ENCODE peak calls at places on chromosomes 16 and 17, in five cellular contexts. One of them, this sample, is unnamed.

GRCh38 chr16:3022697-3023414 is 886 bp downstream of the HCFC1R1 start:
- DNase-seq in SK-N-SH: no peak
- DNase-seq in PC-9: no peak
- DNase-seq in psoas muscle: peak; percentile 74
- DNase-seq in WERI-Rb-1: no peak
- DNase-seq in this sample: peak; percentile 52

GRCh38 chr17:16908282-16908681 is 63.6 kb downstream of the TNFRSF13B start:
- DNase-seq in SK-N-SH: no peak
- DNase-seq in PC-9: no peak
- DNase-seq in psoas muscle: no peak
- DNase-seq in WERI-Rb-1: no peak
- DNase-seq in this sample: no peak

GRCh38 chr17:2123467-2124251 is 68.8 kb downstream of the HIC1 start:
- DNase-seq in SK-N-SH: no peak
- DNase-seq in PC-9: peak; percentile 11
- DNase-seq in psoas muscle: no peak
- DNase-seq in WERI-Rb-1: no peak
- DNase-seq in this sample: no peak

GRCh38 chr16:11295672-11296071 is 14.5 kb upstream of the PRM1 start:
- DNase-seq in SK-N-SH: no peak
- DNase-seq in PC-9: no peak
- DNase-seq in psoas muscle: no peak
- DNase-seq in WERI-Rb-1: no peak
- DNase-seq in this sample: no peak

GRCh38 chr17:19940722-19941464 is 36.7 kb downstream of the AKAP10 start:
- DNase-seq in SK-N-SH: no peak
- DNase-seq in PC-9: peak; percentile 29
- DNase-seq in psoas muscle: no peak
- DNase-seq in WERI-Rb-1: no peak
- DNase-seq in this sample: no peak

GRCh38 chr17:61305024-61305423 is 94.6 kb upstream of the TBX2 start:
- DNase-seq in SK-N-SH: no peak
- DNase-seq in PC-9: no peak
- DNase-seq in psoas muscle: no peak
- DNase-seq in WERI-Rb-1: no peak
- DNase-seq in this sample: no peak

GRCh38 chr17:21304091-21304490 is 19.6 kb downstream of the MAP2K3 start:
- DNase-seq in SK-N-SH: no peak
- DNase-seq in PC-9: no peak
- DNase-seq in psoas muscle: peak; percentile 13
- DNase-seq in WERI-Rb-1: no peak
- DNase-seq in this sample: no peak

GRCh38 chr16:22979038-22979437 is 165.1 kb downstream of the HS3ST2 start:
- DNase-seq in SK-N-SH: no peak
- DNase-seq in PC-9: no peak
- DNase-seq in psoas muscle: no peak
- DNase-seq in WERI-Rb-1: no peak
- DNase-seq in this sample: no peak

GRCh38 chr16:57574646-57575467 is 32.4 kb downstream of the ADGRG5 start:
- DNase-seq in SK-N-SH: no peak
- DNase-seq in PC-9: no peak
- DNase-seq in psoas muscle: no peak
- DNase-seq in WERI-Rb-1: no peak
- DNase-seq in this sample: no peak

GRCh38 chr17:7881655-7882054 is 6.9 kb upstream of the CHD3 start:
- DNase-seq in SK-N-SH: peak; percentile 65
- DNase-seq in PC-9: no peak
- DNase-seq in psoas muscle: no peak
- DNase-seq in WERI-Rb-1: no peak
- DNase-seq in this sample: no peak

GRCh38 chr17:38601539-38602351 is 4.0 kb downstream of the SRCIN1 start:
- DNase-seq in SK-N-SH: peak; percentile 69
- DNase-seq in PC-9: no peak
- DNase-seq in psoas muscle: no peak
- DNase-seq in WERI-Rb-1: peak; percentile 87
- DNase-seq in this sample: peak; percentile 29

GRCh38 chr16:49545243-49545642 is 171.6 kb downstream of the C16orf78 start:
- DNase-seq in SK-N-SH: no peak
- DNase-seq in PC-9: no peak
- DNase-seq in psoas muscle: no peak
- DNase-seq in WERI-Rb-1: no peak
- DNase-seq in this sample: no peak

GRCh38 chr16:83441523-83441922 is 366.3 kb upstream of the HSBP1 start:
- DNase-seq in SK-N-SH: no peak
- DNase-seq in PC-9: no peak
- DNase-seq in psoas muscle: no peak
- DNase-seq in WERI-Rb-1: no peak
- DNase-seq in this sample: no peak

GRCh38 chr17:82754297-82755208 is 2.7 kb downstream of the TBCD start:
- DNase-seq in SK-N-SH: no peak
- DNase-seq in PC-9: no peak
- DNase-seq in psoas muscle: no peak
- DNase-seq in WERI-Rb-1: peak; percentile 82
- DNase-seq in this sample: no peak

GRCh38 chr16:83954577-83955016 is 1.6 kb downstream of the OSGIN1 start:
- DNase-seq in SK-N-SH: no peak
- DNase-seq in PC-9: peak; percentile 61
- DNase-seq in psoas muscle: peak; percentile 59
- DNase-seq in WERI-Rb-1: no peak
- DNase-seq in this sample: no peak

GRCh38 chr17:34236341-34236892 is 18.7 kb upstream of the CCL2 start:
- DNase-seq in SK-N-SH: no peak
- DNase-seq in PC-9: no peak
- DNase-seq in psoas muscle: no peak
- DNase-seq in WERI-Rb-1: no peak
- DNase-seq in this sample: no peak

GRCh38 chr16:12904041-12904671 is 2.8 kb downstream of the SHISA9 start:
- DNase-seq in SK-N-SH: no peak
- DNase-seq in PC-9: no peak
- DNase-seq in psoas muscle: no peak
- DNase-seq in WERI-Rb-1: no peak
- DNase-seq in this sample: no peak

GRCh38 chr17:29592850-29593545 is at the start of gene ANKRD13B:
- DNase-seq in SK-N-SH: peak; percentile 83
- DNase-seq in PC-9: peak; percentile 45
- DNase-seq in psoas muscle: peak; percentile 52
- DNase-seq in WERI-Rb-1: peak; percentile 82
- DNase-seq in this sample: peak; percentile 55

GRCh38 chr16:18804540-18804939 is 3.2 kb upstream of the ARL6IP1 start:
- DNase-seq in SK-N-SH: no peak
- DNase-seq in PC-9: no peak
- DNase-seq in psoas muscle: no peak
- DNase-seq in WERI-Rb-1: peak; percentile 35
- DNase-seq in this sample: no peak

GRCh38 chr16:67431077-67431804 is at the start of gene HSD11B2:
- DNase-seq in SK-N-SH: peak; percentile 93
- DNase-seq in PC-9: peak; percentile 76
- DNase-seq in psoas muscle: peak; percentile 55
- DNase-seq in WERI-Rb-1: peak; percentile 78
- DNase-seq in this sample: no peak

GRCh38 chr16:81932668-81933067 is 78.6 kb downstream of the SDR42E1 start:
- DNase-seq in SK-N-SH: no peak
- DNase-seq in PC-9: no peak
- DNase-seq in psoas muscle: no peak
- DNase-seq in WERI-Rb-1: no peak
- DNase-seq in this sample: no peak

GRCh38 chr17:9472094-9472493 is 103.5 kb downstream of the STX8 start:
- DNase-seq in SK-N-SH: no peak
- DNase-seq in PC-9: no peak
- DNase-seq in psoas muscle: no peak
- DNase-seq in WERI-Rb-1: no peak
- DNase-seq in this sample: no peak

GRCh38 chr16:69833791-69834282 is 71.7 kb downstream of the WWP2 start:
- DNase-seq in SK-N-SH: no peak
- DNase-seq in PC-9: no peak
- DNase-seq in psoas muscle: no peak
- DNase-seq in WERI-Rb-1: peak; percentile 20
- DNase-seq in this sample: no peak

GRCh38 chr17:80789356-80789902 is 202.2 kb upstream of the CHMP6 start:
- DNase-seq in SK-N-SH: no peak
- DNase-seq in PC-9: peak; percentile 15
- DNase-seq in psoas muscle: no peak
- DNase-seq in WERI-Rb-1: no peak
- DNase-seq in this sample: peak; percentile 85

GRCh38 chr17:40070644-40070894 is 7.8 kb downstream of the THRA start:
- DNase-seq in SK-N-SH: no peak
- DNase-seq in PC-9: no peak
- DNase-seq in psoas muscle: no peak
- DNase-seq in WERI-Rb-1: no peak
- DNase-seq in this sample: no peak

GRCh38 chr16:9943121-9943520 is 239.1 kb downstream of the GRIN2A start:
- DNase-seq in SK-N-SH: no peak
- DNase-seq in PC-9: no peak
- DNase-seq in psoas muscle: no peak
- DNase-seq in WERI-Rb-1: no peak
- DNase-seq in this sample: no peak

GRCh38 chr16:57191056-57191536 is 5.0 kb downstream of the RSPRY1 start:
- DNase-seq in SK-N-SH: no peak
- DNase-seq in PC-9: no peak
- DNase-seq in psoas muscle: no peak
- DNase-seq in WERI-Rb-1: no peak
- DNase-seq in this sample: no peak

GRCh38 chr17:40091691-40092397 is 8.5 kb downstream of the NR1D1 start:
- DNase-seq in SK-N-SH: no peak
- DNase-seq in PC-9: no peak
- DNase-seq in psoas muscle: peak; percentile 59
- DNase-seq in WERI-Rb-1: peak; percentile 88
- DNase-seq in this sample: no peak

GRCh38 chr16:53968454-53968853 is 264.5 kb downstream of the FTO start:
- DNase-seq in SK-N-SH: no peak
- DNase-seq in PC-9: no peak
- DNase-seq in psoas muscle: no peak
- DNase-seq in WERI-Rb-1: no peak
- DNase-seq in this sample: no peak

GRCh38 chr17:27423651-27424050 is 32.6 kb upstream of the KSR1 start:
- DNase-seq in SK-N-SH: no peak
- DNase-seq in PC-9: no peak
- DNase-seq in psoas muscle: no peak
- DNase-seq in WERI-Rb-1: no peak
- DNase-seq in this sample: peak; percentile 33

GRCh38 chr17:76550712-76551615 is 11.1 kb downstream of the PRCD start:
- DNase-seq in SK-N-SH: no peak
- DNase-seq in PC-9: no peak
- DNase-seq in psoas muscle: no peak
- DNase-seq in WERI-Rb-1: no peak
- DNase-seq in this sample: peak; percentile 12

DNA sequence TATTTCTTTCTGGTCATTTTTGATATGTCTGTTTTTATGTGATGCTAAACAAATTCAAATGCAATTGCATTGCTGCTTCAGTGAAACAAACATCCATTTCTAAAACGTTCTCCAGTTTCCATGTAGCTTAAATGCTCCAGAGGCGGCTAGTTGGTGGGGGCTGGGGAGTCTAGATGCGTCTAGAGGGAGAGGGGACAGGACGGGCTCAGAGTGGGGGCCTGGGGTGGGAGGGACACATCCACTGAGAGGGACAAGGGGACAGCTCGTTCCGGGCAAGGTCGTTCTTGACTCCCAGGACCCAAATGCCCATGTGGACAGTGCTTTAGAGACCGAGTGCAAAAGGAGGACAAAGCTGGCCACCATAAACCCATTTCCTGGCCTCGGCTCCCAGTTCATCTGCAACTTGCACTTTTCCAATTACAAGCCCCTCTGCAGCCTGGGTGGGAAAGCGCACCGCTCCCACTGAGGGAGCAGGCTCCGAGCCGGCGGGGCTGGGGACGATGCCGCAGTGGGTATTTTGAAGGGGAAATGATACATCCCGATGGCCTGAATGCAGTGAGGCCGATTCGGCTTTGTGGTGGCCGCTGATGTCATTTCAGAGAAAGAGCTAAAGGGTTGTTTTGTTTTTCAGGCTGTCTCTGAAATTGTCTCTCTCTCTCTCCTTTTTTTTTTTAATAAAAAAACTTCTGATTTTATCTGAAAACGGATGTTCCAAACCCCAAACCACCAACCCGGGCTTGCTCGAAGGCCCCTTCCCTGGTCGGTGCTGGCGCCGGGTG is 102.5 kb downstream of the FOXL1 start:
- DNase-seq in SK-N-SH: no peak
- DNase-seq in PC-9: no peak
- DNase-seq in psoas muscle: no peak
- DNase-seq in WERI-Rb-1: no peak
- DNase-seq in this sample: no peak
- TF ChIP-seq CTCF in SK-N-SH: no peak
- TF ChIP-seq CTCF in PC-9: no peak
- TF ChIP-seq CTCF in psoas muscle: no peak
- TF ChIP-seq CTCF in WERI-Rb-1: no peak
- TF ChIP-seq CTCF in this sample: no peak

GRCh38 chr16:31145398-31145990 is 4.4 kb downstream of the PRSS36 start:
- DNase-seq in SK-N-SH: no peak
- DNase-seq in PC-9: no peak
- DNase-seq in psoas muscle: no peak
- DNase-seq in WERI-Rb-1: no peak
- DNase-seq in this sample: no peak

GRCh38 chr16:31143889-31144148 is 6.0 kb downstream of the PRSS36 start:
- DNase-seq in SK-N-SH: no peak
- DNase-seq in PC-9: no peak
- DNase-seq in psoas muscle: no peak
- DNase-seq in WERI-Rb-1: no peak
- DNase-seq in this sample: no peak

GRCh38 chr16:31141489-31142108 is 6.1 kb upstream of the PRSS8 start:
- DNase-seq in SK-N-SH: peak; percentile 47
- DNase-seq in PC-9: no peak
- DNase-seq in psoas muscle: no peak
- DNase-seq in WERI-Rb-1: no peak
- DNase-seq in this sample: no peak

GRCh38 chr16:31142109-31143035 is 6.8 kb upstream of the PRSS8 start:
- DNase-seq in SK-N-SH: peak; percentile 100
- DNase-seq in PC-9: peak; percentile 100
- DNase-seq in psoas muscle: peak; percentile 99
- DNase-seq in WERI-Rb-1: peak; percentile 99
- DNase-seq in this sample: peak; percentile 99

GRCh38 chr16:31143036-31143888 is 6.6 kb downstream of the PRSS36 start:
- DNase-seq in SK-N-SH: peak; percentile 14
- DNase-seq in PC-9: no peak
- DNase-seq in psoas muscle: no peak
- DNase-seq in WERI-Rb-1: no peak
- DNase-seq in this sample: no peak
- H3K4me3 ChIP-seq in SK-N-SH: no peak overlapping the region
- H3K4me3 ChIP-seq in PC-9: peak overlapping the region; percentile 52
- H3K4me3 ChIP-seq in psoas muscle: peak overlapping the region; percentile 70
- H3K4me3 ChIP-seq in WERI-Rb-1: no peak overlapping the region
- H3K4me3 ChIP-seq in this sample: peak overlapping the region; percentile 50

DNA sequence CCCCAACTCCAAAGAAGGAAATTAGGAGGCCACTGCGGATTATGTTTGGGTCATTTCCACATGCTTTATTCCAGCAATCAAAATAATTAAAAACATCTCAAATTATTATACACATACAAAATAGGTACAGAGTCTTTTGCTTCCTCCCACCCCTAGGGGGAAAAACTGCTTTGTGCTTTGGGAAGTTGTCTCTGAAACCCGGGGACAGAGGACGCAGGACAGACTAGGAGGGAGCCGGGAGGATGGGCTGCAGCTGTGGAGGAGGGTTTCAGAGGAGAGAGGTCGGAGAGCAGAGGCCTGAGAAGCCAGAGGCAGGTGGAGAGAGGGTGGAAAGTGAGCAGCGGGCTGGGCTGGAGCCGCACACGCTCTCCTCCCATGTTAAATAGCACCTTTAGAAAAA is 17.4 kb downstream of the COL1A1 start:
- DNase-seq in SK-N-SH: peak; percentile 71
- DNase-seq in PC-9: no peak
- DNase-seq in psoas muscle: no peak
- DNase-seq in WERI-Rb-1: no peak
- DNase-seq in this sample: no peak
- TF ChIP-seq CTCF in SK-N-SH: peak; percentile 46
- TF ChIP-seq CTCF in PC-9: no peak
- TF ChIP-seq CTCF in psoas muscle: no peak
- TF ChIP-seq CTCF in WERI-Rb-1: peak; percentile 4
- TF ChIP-seq CTCF in this sample: no peak

GRCh38 chr17:78715876-78716275 is 66.2 kb downstream of the CYTH1 start:
- DNase-seq in SK-N-SH: no peak
- DNase-seq in PC-9: no peak
- DNase-seq in psoas muscle: no peak
- DNase-seq in WERI-Rb-1: no peak
- DNase-seq in this sample: no peak
- H3K4me3 ChIP-seq in SK-N-SH: no peak overlapping the region
- H3K4me3 ChIP-seq in PC-9: no peak overlapping the region
- H3K4me3 ChIP-seq in psoas muscle: peak overlapping the region; percentile 80
- H3K4me3 ChIP-seq in WERI-Rb-1: no peak overlapping the region
- H3K4me3 ChIP-seq in this sample: peak overlapping the region; percentile 67